ENCODE peak calls at places on chromosome X, in nine cellular contexts. M, E, K, Y, D, V, U, R and W are unnamed samples.

GRCh38 chrX:148416142-148416541 is 84.3 kb upstream of the AFF2 start:
- DNase-seq in Y (no peak), V (no peak), R (no peak), M (no peak), U (no peak), D (no peak), K (no peak), E (no peak), W (no peak)

GRCh38 chrX:102067966-102068723 is 57.3 kb upstream of the TCEAL2 start:
- DNase-seq in K (peak; percentile 57), R (no peak), Y (no peak), U (peak; percentile 26), M (no peak), V (peak; percentile 29), E (no peak), D (peak; percentile 12), W (peak; percentile 34)

GRCh38 chrX:46737462-46737861 is 21.5 kb downstream of the SLC9A7 start:
- DNase-seq in R (no peak), K (no peak), U (no peak), Y (no peak), M (no peak), D (no peak), E (no peak), V (peak; percentile 87), W (no peak)

GRCh38 chrX:19549838-19550237 is 34.5 kb upstream of the MAP3K15 start:
- DNase-seq in K (no peak), M (no peak), U (no peak), Y (no peak), E (no peak), V (no peak), R (no peak), D (no peak), W (no peak)

GRCh38 chrX:9604111-9604907 is 139.5 kb downstream of the TBL1X start:
- DNase-seq in D (no peak), R (no peak), E (no peak), U (no peak), V (peak; percentile 59), K (no peak), M (no peak), Y (no peak), W (no peak)

GRCh38 chrX:130098202-130098552 is 12.1 kb downstream of the ELF4 start:
- DNase-seq in V (no peak), U (no peak), E (no peak), M (no peak), R (no peak), Y (no peak), K (no peak), D (no peak), W (no peak)

GRCh38 chrX:115192244-115192700 is 3.1 kb downstream of the RBMXL3 start:
- DNase-seq in V (no peak), U (no peak), E (no peak), D (no peak), Y (no peak), M (no peak), R (no peak), K (no peak), W (no peak)

GRCh38 chrX:108165349-108166111 is 74.0 kb downstream of the ATG4A start:
- DNase-seq in K (peak; percentile 54), Y (peak; percentile 45), M (no peak), U (peak; percentile 15), D (no peak), R (no peak), E (no peak), V (peak; percentile 29), W (peak; percentile 16)

GRCh38 chrX:124462931-124463330 is 116.6 kb downstream of the SH2D1A start:
- DNase-seq in M (no peak), D (no peak), R (no peak), K (no peak), Y (no peak), U (no peak), V (no peak), E (no peak), W (no peak)

GRCh38 chrX:108437789-108438623 is at the start of gene COL4A6:
- DNase-seq in D (no peak), M (no peak), E (no peak), Y (no peak), V (no peak), R (no peak), U (peak; percentile 39), K (no peak), W (no peak)

GRCh38 chrX:113929004-113929403 is 654.9 kb upstream of the HTR2C start:
- DNase-seq in K (peak; percentile 69), U (peak; percentile 43), D (no peak), R (no peak), E (no peak), Y (peak; percentile 16), M (no peak), V (peak; percentile 1), W (peak; percentile 43)

GRCh38 chrX:111100191-111100590 is 4.2 kb downstream of the PAK3 start:
- DNase-seq in V (peak; percentile 37), U (peak; percentile 21), D (peak; percentile 51), R (peak; percentile 30), E (no peak), M (peak; percentile 6), Y (no peak), K (peak; percentile 49), W (peak; percentile 46)

GRCh38 chrX:19555236-19555635 is 39.9 kb upstream of the MAP3K15 start:
- DNase-seq in E (no peak), V (no peak), M (no peak), R (no peak), D (no peak), K (no peak), Y (no peak), U (no peak), W (no peak)

GRCh38 chrX:63506320-63506719 is 155.2 kb upstream of the SPIN4 start:
- DNase-seq in Y (no peak), V (peak; percentile 47), R (peak; percentile 48), D (peak; percentile 15), U (no peak), K (peak; percentile 68), M (no peak), E (no peak), W (peak; percentile 64)